ENCODE peak calls at places on chromosomes 16 and 17, in seven cellular contexts. One of them, this sample, is unnamed.

GRCh38 chr17:48995332-48995870 is 1.8 kb upstream of the IGF2BP1 start:
- DNase-seq in neural crest cell: peak
- DNase-seq in AG10803: no peak
- DNase-seq in endothelial cell: peak
- DNase-seq in pancreas: no peak
- DNase-seq in psoas muscle: no peak
- DNase-seq in GM12865: no peak
- DNase-seq in this sample: no peak

GRCh38 chr16:56637814-56638750 is at the start of gene MT1A:
- DNase-seq in psoas muscle: peak
- DNase-seq in GM12865: no peak
- DNase-seq in AG10803: peak
- DNase-seq in endothelial cell: no peak
- DNase-seq in pancreas: peak
- DNase-seq in neural crest cell: no peak
- DNase-seq in this sample: no peak

GRCh38 chr16:4091638-4092037 is 24.6 kb downstream of the ADCY9 start:
- DNase-seq in neural crest cell: no peak
- DNase-seq in endothelial cell: no peak
- DNase-seq in psoas muscle: no peak
- DNase-seq in AG10803: no peak
- DNase-seq in GM12865: no peak
- DNase-seq in pancreas: no peak
- DNase-seq in this sample: no peak

GRCh38 chr17:50903604-50904521 is 37.7 kb upstream of the TOB1 start:
- DNase-seq in GM12865: peak
- DNase-seq in neural crest cell: no peak
- DNase-seq in psoas muscle: no peak
- DNase-seq in AG10803: peak
- DNase-seq in pancreas: no peak
- DNase-seq in endothelial cell: no peak
- DNase-seq in this sample: no peak

GRCh38 chr17:1789936-1790335 is 28.1 kb downstream of the SERPINF1 start:
- DNase-seq in neural crest cell: no peak
- DNase-seq in GM12865: no peak
- DNase-seq in endothelial cell: no peak
- DNase-seq in AG10803: no peak
- DNase-seq in pancreas: no peak
- DNase-seq in psoas muscle: no peak
- DNase-seq in this sample: no peak

GRCh38 chr16:53131363-53132071 is 76.7 kb downstream of the CHD9 start:
- DNase-seq in AG10803: peak
- DNase-seq in endothelial cell: peak
- DNase-seq in psoas muscle: peak
- DNase-seq in neural crest cell: peak
- DNase-seq in pancreas: peak
- DNase-seq in GM12865: peak
- DNase-seq in this sample: peak

GRCh38 chr17:15112881-15113617 is 152.1 kb downstream of the PMP22 start:
- DNase-seq in AG10803: peak
- DNase-seq in endothelial cell: no peak
- DNase-seq in neural crest cell: no peak
- DNase-seq in psoas muscle: no peak
- DNase-seq in GM12865: no peak
- DNase-seq in pancreas: no peak
- DNase-seq in this sample: no peak

GRCh38 chr16:81668243-81669097 is 110.6 kb upstream of the PLCG2 start:
- DNase-seq in psoas muscle: no peak
- DNase-seq in AG10803: no peak
- DNase-seq in neural crest cell: no peak
- DNase-seq in endothelial cell: no peak
- DNase-seq in pancreas: no peak
- DNase-seq in GM12865: no peak
- DNase-seq in this sample: no peak

GRCh38 chr17:33501185-33501584 is 208.1 kb upstream of the ASIC2 start:
- DNase-seq in pancreas: no peak
- DNase-seq in neural crest cell: no peak
- DNase-seq in endothelial cell: no peak
- DNase-seq in AG10803: no peak
- DNase-seq in GM12865: no peak
- DNase-seq in psoas muscle: no peak
- DNase-seq in this sample: no peak
- TF ChIP-seq CTCF in pancreas: no peak
- TF ChIP-seq CTCF in neural crest cell: no peak
- TF ChIP-seq CTCF in endothelial cell: no peak
- TF ChIP-seq CTCF in AG10803: no peak
- TF ChIP-seq CTCF in GM12865: no peak
- TF ChIP-seq CTCF in psoas muscle: no peak
- TF ChIP-seq CTCF in this sample: no peak

GRCh38 chr17:82266142-82266541 is 7.4 kb downstream of the CSNK1D start:
- DNase-seq in endothelial cell: no peak
- DNase-seq in GM12865: no peak
- DNase-seq in AG10803: no peak
- DNase-seq in neural crest cell: no peak
- DNase-seq in pancreas: no peak
- DNase-seq in psoas muscle: no peak
- DNase-seq in this sample: no peak

GRCh38 chr17:82269882-82270500 is 3.5 kb downstream of the CSNK1D start:
- DNase-seq in psoas muscle: no peak
- DNase-seq in neural crest cell: no peak
- DNase-seq in pancreas: no peak
- DNase-seq in endothelial cell: no peak
- DNase-seq in AG10803: no peak
- DNase-seq in GM12865: no peak
- DNase-seq in this sample: no peak

GRCh38 chr17:82270651-82271050 is 2.8 kb downstream of the CSNK1D start:
- DNase-seq in psoas muscle: no peak
- DNase-seq in neural crest cell: no peak
- DNase-seq in endothelial cell: no peak
- DNase-seq in AG10803: no peak
- DNase-seq in pancreas: no peak
- DNase-seq in GM12865: no peak
- DNase-seq in this sample: no peak

GRCh38 chr17:82269138-82269881 is 4.2 kb downstream of the CSNK1D start:
- DNase-seq in neural crest cell: no peak
- DNase-seq in psoas muscle: no peak
- DNase-seq in pancreas: no peak
- DNase-seq in AG10803: no peak
- DNase-seq in GM12865: no peak
- DNase-seq in endothelial cell: no peak
- DNase-seq in this sample: no peak

DNA sequence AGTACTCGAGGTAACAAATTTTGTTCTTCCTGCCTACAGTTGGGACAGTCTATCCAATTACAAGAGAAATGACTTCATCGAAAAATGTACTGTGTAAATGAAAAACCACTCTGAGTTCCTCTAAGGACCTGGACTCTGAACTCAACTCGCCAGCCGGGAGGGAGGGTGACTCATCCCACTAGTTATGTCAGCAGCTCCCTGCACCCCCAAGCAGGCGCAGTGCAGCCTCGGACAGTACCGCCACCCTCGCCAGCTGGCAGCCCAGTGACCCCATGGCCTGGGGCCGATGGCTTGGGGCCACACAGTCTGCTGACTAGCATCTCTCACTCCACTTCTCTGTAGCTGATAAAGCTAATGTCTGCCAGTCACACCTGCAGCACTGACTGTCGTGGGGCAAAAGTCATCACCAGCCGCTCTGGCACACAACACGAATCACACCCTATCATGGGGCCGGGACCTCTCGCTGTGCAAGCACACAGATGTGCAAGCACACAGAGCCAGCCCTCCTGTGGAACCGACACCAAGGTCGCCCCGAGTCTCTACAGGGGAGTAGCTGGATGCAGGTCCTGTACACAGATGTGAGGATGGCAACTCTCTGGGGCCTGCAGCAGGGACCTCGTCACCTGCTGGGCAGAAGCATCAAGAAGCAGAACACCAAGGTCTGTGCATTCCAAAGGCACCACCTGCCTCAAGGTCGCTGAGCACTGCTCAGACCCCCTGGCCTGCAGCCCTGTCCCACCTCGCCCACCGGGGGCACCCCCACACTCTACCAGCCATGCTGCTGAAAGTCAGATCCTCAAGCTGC is 5.7 kb downstream of the CSNK1D start:
- DNase-seq in GM12865: no peak
- DNase-seq in AG10803: peak
- DNase-seq in neural crest cell: no peak
- DNase-seq in psoas muscle: peak
- DNase-seq in pancreas: peak
- DNase-seq in endothelial cell: no peak
- DNase-seq in this sample: peak
- TF ChIP-seq CTCF in GM12865: no peak
- TF ChIP-seq CTCF in AG10803: no peak
- TF ChIP-seq CTCF in neural crest cell: no peak
- TF ChIP-seq CTCF in psoas muscle: no peak
- TF ChIP-seq CTCF in pancreas: no peak
- TF ChIP-seq CTCF in endothelial cell: no peak
- TF ChIP-seq CTCF in this sample: no peak

GRCh38 chr16:2964416-2965223 is 545 bp downstream of the KREMEN2 start:
- DNase-seq in GM12865: peak
- DNase-seq in pancreas: peak
- DNase-seq in endothelial cell: peak
- DNase-seq in psoas muscle: no peak
- DNase-seq in AG10803: no peak
- DNase-seq in neural crest cell: peak
- DNase-seq in this sample: no peak
- TF ChIP-seq CTCF in GM12865: no peak
- TF ChIP-seq CTCF in pancreas: no peak
- TF ChIP-seq CTCF in endothelial cell: no peak
- TF ChIP-seq CTCF in psoas muscle: no peak
- TF ChIP-seq CTCF in AG10803: no peak
- TF ChIP-seq CTCF in neural crest cell: peak
- TF ChIP-seq CTCF in this sample: no peak

GRCh38 chr16:88325087-88325750 is 57.5 kb upstream of the ZNF469 start:
- DNase-seq in AG10803: no peak
- DNase-seq in psoas muscle: no peak
- DNase-seq in GM12865: no peak
- DNase-seq in pancreas: no peak
- DNase-seq in endothelial cell: no peak
- DNase-seq in neural crest cell: no peak
- DNase-seq in this sample: no peak

GRCh38 chr16:88323546-88324330 is 59.0 kb upstream of the ZNF469 start:
- DNase-seq in endothelial cell: no peak
- DNase-seq in psoas muscle: no peak
- DNase-seq in pancreas: no peak
- DNase-seq in neural crest cell: no peak
- DNase-seq in GM12865: no peak
- DNase-seq in AG10803: no peak
- DNase-seq in this sample: no peak

GRCh38 chr16:88327566-88328312 is 55.0 kb upstream of the ZNF469 start:
- DNase-seq in psoas muscle: no peak
- DNase-seq in endothelial cell: no peak
- DNase-seq in AG10803: no peak
- DNase-seq in GM12865: no peak
- DNase-seq in neural crest cell: no peak
- DNase-seq in pancreas: no peak
- DNase-seq in this sample: no peak

GRCh38 chr16:88326611-88327485 is 55.9 kb upstream of the ZNF469 start:
- DNase-seq in neural crest cell: no peak
- DNase-seq in GM12865: no peak
- DNase-seq in pancreas: no peak
- DNase-seq in endothelial cell: no peak
- DNase-seq in AG10803: no peak
- DNase-seq in psoas muscle: no peak
- DNase-seq in this sample: no peak

DNA sequence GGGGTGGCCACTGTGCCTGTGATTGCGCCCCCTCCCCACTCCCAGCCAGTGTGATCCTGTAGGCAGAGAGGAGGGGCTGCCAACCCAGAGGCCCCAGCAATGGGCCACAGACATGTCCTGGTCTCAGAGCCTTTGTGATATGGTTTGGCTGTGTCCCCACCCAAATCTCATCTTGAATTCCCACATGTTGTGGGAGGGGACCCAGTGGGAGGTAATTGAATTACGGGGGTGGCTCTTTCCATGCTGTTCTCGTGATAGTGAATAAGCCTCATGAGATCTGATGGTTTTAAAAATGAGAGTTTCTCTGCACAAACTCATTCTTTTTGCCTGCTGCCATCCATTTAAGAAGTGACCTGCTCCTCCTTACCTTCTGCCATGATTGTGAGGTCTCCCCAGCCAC is 56.8 kb upstream of the ZNF469 start:
- DNase-seq in AG10803: no peak
- DNase-seq in pancreas: no peak
- DNase-seq in endothelial cell: no peak
- DNase-seq in GM12865: no peak
- DNase-seq in psoas muscle: no peak
- DNase-seq in neural crest cell: no peak
- DNase-seq in this sample: no peak
- TF ChIP-seq CTCF in AG10803: no peak
- TF ChIP-seq CTCF in pancreas: no peak
- TF ChIP-seq CTCF in endothelial cell: no peak
- TF ChIP-seq CTCF in GM12865: no peak
- TF ChIP-seq CTCF in psoas muscle: no peak
- TF ChIP-seq CTCF in neural crest cell: no peak
- TF ChIP-seq CTCF in this sample: no peak

DNA sequence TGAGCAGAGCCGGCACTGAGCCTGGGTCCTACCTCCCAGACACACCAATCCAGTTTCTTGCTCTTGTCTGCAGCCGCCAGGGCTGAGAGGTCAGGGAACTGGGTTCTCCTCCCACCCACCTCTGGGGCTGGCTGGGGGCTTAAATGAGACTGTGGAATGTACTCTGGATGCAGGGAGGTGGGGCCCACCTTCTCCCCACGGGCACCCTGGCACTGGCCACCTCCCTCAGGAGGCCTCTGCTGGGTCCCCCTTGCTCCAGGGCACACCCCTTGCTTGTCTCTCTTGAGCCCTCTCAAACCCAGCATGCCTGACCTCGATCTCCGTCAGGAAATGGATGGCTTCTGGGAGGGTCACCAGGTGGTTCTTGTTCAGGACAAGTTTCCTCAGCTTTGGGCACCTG is 6.4 kb downstream of the FLII start:
- DNase-seq in psoas muscle: no peak
- DNase-seq in pancreas: no peak
- DNase-seq in AG10803: no peak
- DNase-seq in GM12865: no peak
- DNase-seq in neural crest cell: no peak
- DNase-seq in endothelial cell: no peak
- DNase-seq in this sample: no peak
- TF ChIP-seq CTCF in psoas muscle: no peak
- TF ChIP-seq CTCF in pancreas: no peak
- TF ChIP-seq CTCF in AG10803: no peak
- TF ChIP-seq CTCF in GM12865: no peak
- TF ChIP-seq CTCF in neural crest cell: no peak
- TF ChIP-seq CTCF in endothelial cell: no peak
- TF ChIP-seq CTCF in this sample: no peak

DNA sequence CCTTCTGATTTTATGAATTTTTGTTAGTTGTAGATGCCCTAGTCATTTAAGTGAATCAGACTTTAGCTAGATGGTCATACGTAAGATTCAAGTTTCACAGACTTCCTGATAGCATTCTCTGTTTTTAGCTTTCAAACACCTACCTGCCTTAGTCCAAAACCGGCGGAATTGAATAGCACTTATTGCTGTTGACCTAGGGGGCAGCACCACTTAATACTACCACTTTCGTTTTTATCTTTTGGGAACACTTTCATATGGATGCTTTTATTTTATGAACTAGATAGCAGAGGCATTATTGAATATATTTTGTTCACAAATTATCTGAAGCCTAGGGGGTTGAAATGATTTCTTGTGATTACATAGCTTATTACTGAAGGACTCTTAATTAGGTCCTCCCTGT is 31.5 kb downstream of the TADA2A start:
- DNase-seq in AG10803: no peak
- DNase-seq in GM12865: no peak
- DNase-seq in endothelial cell: no peak
- DNase-seq in psoas muscle: no peak
- DNase-seq in pancreas: no peak
- DNase-seq in neural crest cell: no peak
- DNase-seq in this sample: no peak
- TF ChIP-seq CTCF in AG10803: peak
- TF ChIP-seq CTCF in GM12865: no peak
- TF ChIP-seq CTCF in endothelial cell: peak
- TF ChIP-seq CTCF in psoas muscle: no peak
- TF ChIP-seq CTCF in pancreas: no peak
- TF ChIP-seq CTCF in neural crest cell: peak
- TF ChIP-seq CTCF in this sample: no peak